ENCODE peak calls at places on chromosomes 3 and 15, in four cellular contexts. M is HepG2, I is HCT116, X is K562. W is an unnamed sample.
A peak's percentile ranks its signal among the peaks of the same experiment; 100 is the strongest.

GRCh38 chr15:58517682-58518525 is 86.1 kb downstream of the LIPC start:
- DNase-seq in M (no peak), I (no peak), X (no peak), W (no peak)

GRCh38 chr3:111027868-111028267 is 43.7 kb upstream of the NECTIN3 start:
- DNase-seq in M (no peak), I (no peak), X (no peak), W (no peak)

GRCh38 chr15:65767895-65768294 is 24.2 kb downstream of the DENND4A start:
- DNase-seq in M (no peak), I (no peak), X (no peak), W (no peak)

GRCh38 chr3:24042879-24043567 is 97.9 kb downstream of the NR1D2 start:
- DNase-seq in M (no peak), I (no peak), X (no peak), W (no peak)

GRCh38 chr3:17065315-17065714 is 180.6 kb downstream of the PLCL2 start:
- DNase-seq in M (no peak), I (no peak), X (no peak), W (no peak)

GRCh38 chr15:77118787-77119410 is 48.0 kb upstream of the TSPAN3 start:
- DNase-seq in M (peak; percentile 59), I (peak; percentile 36), X (no peak), W (peak; percentile 47)

GRCh38 chr3:173584093-173584833 is 186.7 kb downstream of the NLGN1 start:
- DNase-seq in M (no peak), I (peak; percentile 3), X (peak; percentile 35), W (peak; percentile 41)

GRCh38 chr3:2652416-2652815 is 457.8 kb downstream of the IL5RA start:
- DNase-seq in M (no peak), I (no peak), X (no peak), W (no peak)

GRCh38 chr3:127041264-127041820 is 58.4 kb downstream of the PLXNA1 start:
- DNase-seq in M (no peak), I (no peak), X (no peak), W (no peak)
- TF ChIP-seq JUND in M (no peak), I (no peak), X (no peak), W (no peak)

GRCh38 chr3:49273825-49274532 is 3.1 kb downstream of the C3orf62 start:
- DNase-seq in M (no peak), I (no peak), X (no peak), W (no peak)

GRCh38 chr3:49276475-49277356 is at the start of gene C3orf62:
- DNase-seq in M (no peak), I (no peak), X (no peak), W (no peak)

GRCh38 chr3:49279376-49279775 is 2.3 kb upstream of the C3orf62 start:
- DNase-seq in M (no peak), I (no peak), X (no peak), W (no peak)

GRCh38 chr3:49278548-49278947 is 1.5 kb upstream of the C3orf62 start:
- DNase-seq in M (no peak), I (no peak), X (no peak), W (no peak)

DNA sequence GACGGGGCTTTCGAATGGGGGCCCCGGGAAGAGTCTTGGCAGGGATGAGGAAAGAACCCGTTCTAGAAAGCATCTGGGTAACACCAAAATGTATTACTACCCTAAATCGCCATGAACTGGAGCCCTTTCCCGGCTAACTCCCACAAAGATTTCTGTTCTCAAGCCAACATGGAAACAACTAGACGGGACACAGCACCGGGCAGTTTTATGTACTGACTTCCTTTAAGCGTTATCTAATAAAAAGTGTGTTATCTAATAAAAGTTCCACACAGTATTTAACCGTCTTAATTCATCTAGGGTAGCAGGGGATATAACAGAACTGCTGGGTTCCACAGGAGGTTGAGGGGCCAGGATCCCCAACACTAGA is 308 bp upstream of the C3orf62 start:
- DNase-seq in M (no peak), I (no peak), X (no peak), W (no peak)
- TF ChIP-seq JUND in M (no peak), I (no peak), X (no peak), W (no peak)

GRCh38 chr15:91912336-91912735 is 58.8 kb downstream of the SLCO3A1 start:
- DNase-seq in M (no peak), I (no peak), X (no peak), W (no peak)
- TF ChIP-seq JUND in M (no peak), I (no peak), X (no peak), W (no peak)

DNA sequence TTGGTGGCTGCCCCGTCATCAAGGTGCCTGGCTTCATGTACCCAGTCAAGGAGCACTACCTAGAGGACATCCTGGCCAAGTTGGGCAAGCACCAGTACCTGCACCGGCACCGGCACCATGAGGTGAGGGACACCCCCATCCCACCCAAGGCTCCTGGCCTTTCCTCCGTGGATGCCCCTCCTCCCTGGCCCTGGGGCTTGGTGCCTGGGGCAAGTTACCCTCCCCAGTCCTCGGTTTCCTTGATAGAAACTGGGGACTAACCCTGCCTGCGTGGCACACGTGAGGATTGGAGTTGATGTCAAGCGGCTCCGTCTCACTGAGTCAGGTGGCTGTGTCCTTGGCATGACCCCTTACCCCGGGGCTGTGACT is 43.9 kb downstream of the DHX30 start:
- DNase-seq in M (no peak), I (no peak), X (no peak), W (no peak)
- TF ChIP-seq JUND in M (no peak), I (no peak), X (no peak), W (no peak)

DNA sequence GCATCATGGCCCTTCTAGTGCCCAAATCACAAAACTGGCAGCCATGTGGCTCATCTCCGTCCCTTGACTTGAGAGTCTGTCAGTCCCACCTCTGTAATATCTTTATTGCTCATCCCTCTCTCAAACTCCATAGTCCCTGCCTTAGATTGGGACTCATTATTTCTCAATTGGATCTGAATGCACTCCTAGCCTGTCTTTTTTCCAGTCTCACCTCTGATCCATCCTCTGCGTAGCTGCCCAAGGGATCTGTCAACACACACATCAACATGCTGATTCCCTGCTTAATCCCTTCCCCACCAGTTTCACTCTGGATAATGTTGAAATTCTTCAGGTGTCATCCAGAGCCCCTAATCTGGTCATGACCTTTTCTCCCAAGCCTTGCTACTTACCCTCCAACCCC is 39.3 kb downstream of the NMNAT3 start:
- DNase-seq in M (no peak), I (no peak), X (no peak), W (no peak)
- TF ChIP-seq JUND in M (no peak), I (no peak), X (no peak), W (no peak)

W was measured in T47D.